ENCODE peak calls at places on chromosomes 3 and 15, in four cellular contexts. One of them, this sample, is unnamed.

GRCh38 chr15:37682304-37682703 is 252.1 kb upstream of the TMCO5A start:
- DNase-seq in HS-27A: peak; percentile 23
- DNase-seq in activated naive CD4-positive, alpha-beta T cell treated with anti-CD3 and anti-CD28 coated beads for 36 hours: no peak
- DNase-seq in GM10248: no peak
- DNase-seq in this sample: no peak

GRCh38 chr15:41934843-41935242 is 37.5 kb downstream of the EHD4 start:
- DNase-seq in HS-27A: no peak
- DNase-seq in activated naive CD4-positive, alpha-beta T cell treated with anti-CD3 and anti-CD28 coated beads for 36 hours: peak; percentile 92
- DNase-seq in GM10248: peak; percentile 50
- DNase-seq in this sample: peak; percentile 83

GRCh38 chr3:189353988-189354735 is 182.4 kb downstream of the TPRG1 start:
- DNase-seq in HS-27A: no peak
- DNase-seq in activated naive CD4-positive, alpha-beta T cell treated with anti-CD3 and anti-CD28 coated beads for 36 hours: no peak
- DNase-seq in GM10248: no peak
- DNase-seq in this sample: no peak

GRCh38 chr3:116064646-116065045 is 380.6 kb downstream of the LSAMP start:
- DNase-seq in HS-27A: no peak
- DNase-seq in activated naive CD4-positive, alpha-beta T cell treated with anti-CD3 and anti-CD28 coated beads for 36 hours: no peak
- DNase-seq in GM10248: no peak
- DNase-seq in this sample: no peak

GRCh38 chr3:16896820-16897219 is 12.1 kb downstream of the PLCL2 start:
- DNase-seq in HS-27A: no peak
- DNase-seq in activated naive CD4-positive, alpha-beta T cell treated with anti-CD3 and anti-CD28 coated beads for 36 hours: no peak
- DNase-seq in GM10248: no peak
- DNase-seq in this sample: no peak

GRCh38 chr3:134253475-134254231 is 3.0 kb upstream of the RYK start:
- DNase-seq in HS-27A: no peak
- DNase-seq in activated naive CD4-positive, alpha-beta T cell treated with anti-CD3 and anti-CD28 coated beads for 36 hours: peak; percentile 29
- DNase-seq in GM10248: no peak
- DNase-seq in this sample: no peak

GRCh38 chr3:161069441-161070251 is 35.5 kb downstream of the B3GALNT1 start:
- DNase-seq in HS-27A: peak; percentile 15
- DNase-seq in activated naive CD4-positive, alpha-beta T cell treated with anti-CD3 and anti-CD28 coated beads for 36 hours: no peak
- DNase-seq in GM10248: peak; percentile 69
- DNase-seq in this sample: no peak

GRCh38 chr3:135918600-135918999 is 46.9 kb upstream of the PPP2R3A start:
- DNase-seq in HS-27A: no peak
- DNase-seq in activated naive CD4-positive, alpha-beta T cell treated with anti-CD3 and anti-CD28 coated beads for 36 hours: no peak
- DNase-seq in GM10248: no peak
- DNase-seq in this sample: no peak

GRCh38 chr15:81504170-81504905 is 130.3 kb upstream of the TMC3 start:
- DNase-seq in HS-27A: peak; percentile 75
- DNase-seq in activated naive CD4-positive, alpha-beta T cell treated with anti-CD3 and anti-CD28 coated beads for 36 hours: no peak
- DNase-seq in GM10248: no peak
- DNase-seq in this sample: no peak

GRCh38 chr3:45688194-45688881 is 858 bp upstream of the SACM1L start:
- DNase-seq in HS-27A: peak; percentile 48
- DNase-seq in activated naive CD4-positive, alpha-beta T cell treated with anti-CD3 and anti-CD28 coated beads for 36 hours: peak; percentile 39
- DNase-seq in GM10248: peak; percentile 42
- DNase-seq in this sample: peak; percentile 60

GRCh38 chr3:114454592-114455251 is 160.9 kb downstream of the TIGIT start:
- DNase-seq in HS-27A: no peak
- DNase-seq in activated naive CD4-positive, alpha-beta T cell treated with anti-CD3 and anti-CD28 coated beads for 36 hours: no peak
- DNase-seq in GM10248: no peak
- DNase-seq in this sample: peak; percentile 6

GRCh38 chr3:80350771-80351170 is 583.0 kb upstream of the ROBO1 start:
- DNase-seq in HS-27A: no peak
- DNase-seq in activated naive CD4-positive, alpha-beta T cell treated with anti-CD3 and anti-CD28 coated beads for 36 hours: no peak
- DNase-seq in GM10248: no peak
- DNase-seq in this sample: no peak

GRCh38 chr15:41394924-41395323 is 7.4 kb downstream of the NDUFAF1 start:
- DNase-seq in HS-27A: no peak
- DNase-seq in activated naive CD4-positive, alpha-beta T cell treated with anti-CD3 and anti-CD28 coated beads for 36 hours: no peak
- DNase-seq in GM10248: no peak
- DNase-seq in this sample: no peak

GRCh38 chr15:100899601-100900000 is 19.6 kb upstream of the LRRK1 start:
- DNase-seq in HS-27A: no peak
- DNase-seq in activated naive CD4-positive, alpha-beta T cell treated with anti-CD3 and anti-CD28 coated beads for 36 hours: no peak
- DNase-seq in GM10248: no peak
- DNase-seq in this sample: no peak

GRCh38 chr3:127124135-127124534 is 68.8 kb upstream of the PRR23E start:
- DNase-seq in HS-27A: no peak
- DNase-seq in activated naive CD4-positive, alpha-beta T cell treated with anti-CD3 and anti-CD28 coated beads for 36 hours: no peak
- DNase-seq in GM10248: no peak
- DNase-seq in this sample: no peak

GRCh38 chr3:183725387-183725786 is 27.8 kb downstream of the YEATS2 start:
- DNase-seq in HS-27A: no peak
- DNase-seq in activated naive CD4-positive, alpha-beta T cell treated with anti-CD3 and anti-CD28 coated beads for 36 hours: no peak
- DNase-seq in GM10248: no peak
- DNase-seq in this sample: no peak

GRCh38 chr3:153768559-153769469 is 352.4 kb upstream of the ARHGEF26 start:
- DNase-seq in HS-27A: peak; percentile 15
- DNase-seq in activated naive CD4-positive, alpha-beta T cell treated with anti-CD3 and anti-CD28 coated beads for 36 hours: peak; percentile 63
- DNase-seq in GM10248: peak; percentile 52
- DNase-seq in this sample: peak; percentile 56

GRCh38 chr15:51004103-51004536 is 90.6 kb downstream of the TNFAIP8L3 start:
- DNase-seq in HS-27A: no peak
- DNase-seq in activated naive CD4-positive, alpha-beta T cell treated with anti-CD3 and anti-CD28 coated beads for 36 hours: no peak
- DNase-seq in GM10248: no peak
- DNase-seq in this sample: no peak

GRCh38 chr3:134136604-134137003 is 106.9 kb upstream of the SLCO2A1 start:
- DNase-seq in HS-27A: no peak
- DNase-seq in activated naive CD4-positive, alpha-beta T cell treated with anti-CD3 and anti-CD28 coated beads for 36 hours: no peak
- DNase-seq in GM10248: no peak
- DNase-seq in this sample: no peak

GRCh38 chr3:6088433-6088832 is 772.5 kb upstream of the GRM7 start:
- DNase-seq in HS-27A: no peak
- DNase-seq in activated naive CD4-positive, alpha-beta T cell treated with anti-CD3 and anti-CD28 coated beads for 36 hours: no peak
- DNase-seq in GM10248: no peak
- DNase-seq in this sample: no peak

GRCh38 chr15:70344666-70345065 is 246.9 kb upstream of the TLE3 start:
- DNase-seq in HS-27A: no peak
- DNase-seq in activated naive CD4-positive, alpha-beta T cell treated with anti-CD3 and anti-CD28 coated beads for 36 hours: no peak
- DNase-seq in GM10248: no peak
- DNase-seq in this sample: no peak

GRCh38 chr15:45855907-45856579 is 221.2 kb downstream of the SQOR start:
- DNase-seq in HS-27A: no peak
- DNase-seq in activated naive CD4-positive, alpha-beta T cell treated with anti-CD3 and anti-CD28 coated beads for 36 hours: no peak
- DNase-seq in GM10248: no peak
- DNase-seq in this sample: no peak

GRCh38 chr3:197367081-197367780 is 68.8 kb upstream of the DLG1 start:
- DNase-seq in HS-27A: peak; percentile 93
- DNase-seq in activated naive CD4-positive, alpha-beta T cell treated with anti-CD3 and anti-CD28 coated beads for 36 hours: no peak
- DNase-seq in GM10248: no peak
- DNase-seq in this sample: no peak

GRCh38 chr3:26613999-26614398 is 8.6 kb upstream of the LRRC3B start:
- DNase-seq in HS-27A: no peak
- DNase-seq in activated naive CD4-positive, alpha-beta T cell treated with anti-CD3 and anti-CD28 coated beads for 36 hours: no peak
- DNase-seq in GM10248: no peak
- DNase-seq in this sample: no peak

GRCh38 chr3:52551118-52551517 is 14.7 kb downstream of the UQCC5 start:
- DNase-seq in HS-27A: no peak
- DNase-seq in activated naive CD4-positive, alpha-beta T cell treated with anti-CD3 and anti-CD28 coated beads for 36 hours: no peak
- DNase-seq in GM10248: no peak
- DNase-seq in this sample: no peak

GRCh38 chr3:99866167-99866810 is 48.6 kb downstream of the CMSS1 start:
- DNase-seq in HS-27A: no peak
- DNase-seq in activated naive CD4-positive, alpha-beta T cell treated with anti-CD3 and anti-CD28 coated beads for 36 hours: no peak
- DNase-seq in GM10248: no peak
- DNase-seq in this sample: no peak